ENCODE peak calls at places on chromosomes 13 and 19, in five cellular contexts. Q, Y, I, U and W are unnamed samples.

GRCh38 chr19:2337329-2337707 is 8.8 kb downstream of the SPPL2B start:
- DNase-seq in U (peak), Q (no peak), I (peak), Y (peak), W (peak)

GRCh38 chr13:33487575-33488243 is 202.2 kb upstream of the STARD13 start:
- DNase-seq in I (no peak), Q (peak), U (no peak), Y (peak), W (peak)

GRCh38 chr13:74061939-74062595 is 72.1 kb downstream of the KLF12 start:
- DNase-seq in Y (peak), I (peak), U (no peak), Q (no peak), W (peak)

GRCh38 chr13:56347014-56347413 is 793.7 kb upstream of the PRR20A start:
- DNase-seq in I (no peak), U (no peak), Y (no peak), Q (no peak), W (no peak)

GRCh38 chr13:80590551-80590950 is 249.6 kb upstream of the SPRY2 start:
- DNase-seq in U (no peak), Y (no peak), I (no peak), Q (no peak), W (no peak)

GRCh38 chr19:33778089-33778791 is 18.4 kb upstream of the KCTD15 start:
- DNase-seq in Y (peak), I (peak), U (peak), Q (peak), W (peak)

GRCh38 chr19:7729831-7730285 is 2.1 kb downstream of the CLEC4G start:
- DNase-seq in Y (no peak), I (no peak), U (no peak), Q (no peak), W (no peak)

GRCh38 chr19:3186377-3186688 is 603 bp downstream of the NCLN start:
- DNase-seq in I (no peak), Q (no peak), U (no peak), Y (no peak), W (no peak)

GRCh38 chr13:40986328-40986856 is 32.7 kb downstream of the ELF1 start:
- DNase-seq in U (no peak), Y (peak), I (no peak), Q (peak), W (peak)
- H3K4me3 ChIP-seq in U (no peak), Y (no peak), I (no peak), Q (no peak), W (no peak)

GRCh38 chr13:99200433-99201167 is at the start of gene UBAC2:
- DNase-seq in Q (peak), Y (peak), U (peak), I (peak), W (peak)
- TF ChIP-seq CTCF in Q (peak), Y (no peak), U (no peak), I (peak), W (peak)

DNA sequence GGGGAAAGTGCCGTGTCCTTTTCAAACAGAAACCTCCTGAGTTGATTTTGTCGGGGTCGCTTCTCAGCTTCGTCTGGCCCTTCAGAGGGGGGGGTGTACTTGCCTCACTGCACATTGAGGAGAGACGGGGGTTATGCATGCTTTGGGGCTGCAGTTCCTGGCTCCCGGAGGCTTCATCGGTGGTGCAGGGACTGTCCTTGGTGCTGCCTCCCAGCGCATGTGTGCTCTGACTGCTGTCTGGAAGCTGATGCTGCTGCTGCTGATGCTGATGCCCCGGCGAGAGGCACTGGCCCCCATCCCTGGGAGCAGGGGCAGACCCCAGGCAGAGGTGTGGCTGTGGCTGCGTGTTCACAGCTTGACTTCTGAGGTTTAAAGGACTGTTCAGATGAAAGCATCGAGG is 91.0 kb downstream of the ARHGEF7 start:
- DNase-seq in Q (no peak), Y (no peak), U (no peak), I (no peak), W (no peak)
- H3K4me3 ChIP-seq in Q (no peak), Y (no peak), U (no peak), I (no peak), W (no peak)

DNA sequence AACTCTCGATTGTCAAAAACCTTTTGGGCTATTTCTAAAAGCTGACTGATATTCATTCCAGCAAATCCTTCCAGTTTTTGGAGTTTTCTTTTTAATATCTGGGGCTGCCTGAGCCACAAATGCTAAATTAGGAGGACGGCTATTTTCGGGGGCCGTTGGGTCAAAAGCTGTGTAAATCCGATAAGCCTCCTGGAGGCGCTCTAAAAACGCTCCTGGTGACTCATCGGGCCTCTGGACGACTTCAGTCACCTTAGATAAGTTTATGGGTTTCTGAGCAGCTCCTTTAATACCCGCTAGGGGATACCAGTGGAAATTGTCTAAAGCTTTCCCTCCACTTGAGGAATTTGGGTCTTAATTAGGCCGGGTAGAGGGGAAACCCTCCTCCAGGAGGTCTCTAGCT is 66.4 kb downstream of the ZNF730 start:
- DNase-seq in U (no peak), I (no peak), Q (no peak), Y (no peak), W (no peak)
- TF ChIP-seq CTCF in U (no peak), I (no peak), Q (no peak), Y (no peak), W (no peak)

DNA sequence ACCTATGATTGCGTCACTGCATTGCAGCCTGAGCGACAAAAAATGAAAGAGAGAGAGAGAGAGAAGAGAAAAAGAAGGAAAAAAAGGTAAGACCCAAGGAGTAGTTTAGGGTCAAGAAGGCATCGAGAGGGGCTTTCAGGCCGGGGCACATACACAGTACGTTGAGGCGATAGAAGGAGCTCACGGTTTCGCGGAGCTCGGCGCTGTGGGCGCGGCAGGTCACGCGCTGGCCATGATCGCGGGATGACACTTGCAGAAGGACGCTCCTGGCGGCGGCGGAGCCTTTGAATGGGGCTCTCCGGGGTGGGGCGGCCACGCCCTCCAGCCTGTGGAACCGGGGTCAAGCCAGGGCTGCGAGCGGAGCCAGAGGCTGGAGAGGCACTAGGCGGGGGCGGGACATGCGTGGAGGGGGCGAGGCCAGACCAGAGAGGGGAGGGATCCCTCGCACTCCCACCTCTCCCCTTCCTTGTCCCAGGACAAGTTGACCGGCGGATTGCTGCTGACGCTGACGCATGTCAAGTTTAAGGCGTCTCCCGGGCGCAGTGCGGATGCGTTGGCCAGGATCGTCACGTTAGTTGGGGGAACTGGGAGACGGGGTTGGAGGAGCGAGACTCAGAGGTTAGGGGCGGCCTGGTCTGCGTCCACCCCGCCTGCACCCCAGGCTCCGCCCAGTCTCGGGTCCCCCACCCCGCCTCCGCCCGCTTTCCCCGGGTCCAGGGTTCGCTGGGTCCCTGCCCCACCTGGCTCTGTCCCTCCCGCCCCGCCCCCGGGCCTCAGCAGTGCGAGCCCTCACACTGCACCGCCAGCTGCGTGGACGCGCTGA is 6.9 kb downstream of the NPHS1 start:
- DNase-seq in Y (no peak), U (peak), Q (peak), I (no peak), W (no peak)
- H3K4me3 ChIP-seq in Y (no peak), U (no peak), Q (peak), I (no peak), W (no peak)

GRCh38 chr19:10549733-10550132 is 6.0 kb downstream of the ATG4D start:
- DNase-seq in I (no peak), Q (no peak), U (no peak), Y (no peak), W (no peak)

GRCh38 chr19:10550336-10550735 is 6.6 kb downstream of the ATG4D start:
- DNase-seq in Q (no peak), Y (no peak), U (no peak), I (no peak), W (no peak)

GRCh38 chr19:10552596-10553053 is 8.9 kb downstream of the ATG4D start:
- DNase-seq in Q (no peak), Y (peak), I (no peak), U (no peak), W (no peak)

GRCh38 chr19:10553087-10553667 is 9.5 kb downstream of the ATG4D start:
- DNase-seq in Q (no peak), Y (no peak), I (no peak), U (no peak), W (no peak)

DNA sequence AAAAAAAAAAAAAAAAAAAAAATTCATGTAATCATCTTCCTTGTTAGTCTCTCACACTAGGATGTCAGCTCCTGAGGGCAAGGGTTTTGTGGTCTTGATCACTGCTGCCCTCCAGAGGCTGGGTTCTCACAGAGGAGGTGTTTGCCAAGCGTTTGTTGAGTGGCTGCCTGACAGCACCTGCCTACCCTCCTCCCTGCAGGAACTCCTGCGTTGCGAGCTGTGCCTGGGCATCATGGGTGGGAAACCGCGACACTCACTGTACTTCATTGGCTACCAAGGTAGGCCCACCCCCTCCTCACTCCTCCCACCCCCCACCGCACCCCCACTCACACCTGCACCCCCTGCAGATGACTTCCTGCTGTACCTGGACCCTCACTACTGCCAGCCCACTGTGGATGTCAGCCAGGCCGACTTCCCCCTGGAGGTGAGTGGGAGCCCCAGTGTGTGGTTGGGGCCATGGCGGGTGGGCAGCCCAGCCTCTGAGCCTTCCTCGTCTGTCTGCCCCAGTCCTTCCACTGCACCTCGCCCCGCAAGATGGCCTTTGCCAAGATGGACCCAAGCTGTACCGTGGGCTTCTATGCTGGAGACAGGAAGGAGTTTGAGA is 8.1 kb downstream of the ATG4D start:
- DNase-seq in I (no peak), U (peak), Q (peak), Y (peak), W (peak)
- TF ChIP-seq CTCF in I (no peak), U (no peak), Q (peak), Y (peak), W (peak)

GRCh38 chr19:11652056-11652455 is 54.8 kb downstream of the ZNF627 start:
- DNase-seq in Q (no peak), U (no peak), I (no peak), Y (no peak), W (no peak)
- H3K4me3 ChIP-seq in Q (no peak), U (no peak), I (no peak), Y (no peak), W (no peak)